ENCODE peak calls at places on chromosomes 7 and 10, in four cellular contexts. L is psoas muscle, P is adrenal gland, T is left ventricle myocardium inferior. S is an unnamed sample.
A peak's percentile ranks its signal among the peaks of the same experiment; 100 is the strongest.

GRCh38 chr7:4659551-4660286 is 22.4 kb upstream of the FOXK1 start:
- DNase-seq in L (no peak), P (no peak), T (no peak), S (peak; percentile 50)

GRCh38 chr7:152968003-152968402 is 208.5 kb downstream of the ACTR3B start:
- DNase-seq in L (no peak), T (no peak), P (no peak), S (no peak)

GRCh38 chr10:102222798-102223197 is 3.3 kb upstream of the ELOVL3 start:
- DNase-seq in L (no peak), T (no peak), P (no peak), S (no peak)

GRCh38 chr10:91901784-91902677 is 7.3 kb downstream of the FGFBP3 start:
- DNase-seq in L (no peak), T (no peak), P (peak; percentile 63), S (no peak)

GRCh38 chr10:113780681-113781250 is 29.3 kb downstream of the PLEKHS1 start:
- DNase-seq in P (no peak), L (no peak), T (no peak), S (no peak)

GRCh38 chr10:123142701-123143161 is 5.2 kb upstream of the HMX2 start:
- DNase-seq in T (no peak), P (no peak), L (no peak), S (no peak)

GRCh38 chr7:135271255-135271615 is 37.6 kb downstream of the STRA8 start:
- DNase-seq in P (peak; percentile 34), T (no peak), L (no peak), S (no peak)

GRCh38 chr7:76512941-76513816 is 2.8 kb downstream of the UPK3B start:
- DNase-seq in L (peak; percentile 58), P (peak; percentile 48), T (no peak), S (peak; percentile 53)

GRCh38 chr7:159060440-159060839 is 84.2 kb downstream of the VIPR2 start:
- DNase-seq in T (no peak), L (no peak), P (no peak), S (no peak)

GRCh38 chr7:107692501-107692900 is 31.9 kb downstream of the SLC26A4 start:
- DNase-seq in L (no peak), P (no peak), T (no peak), S (no peak)

GRCh38 chr10:96700477-96701099 is 19.7 kb downstream of the PIK3AP1 start:
- DNase-seq in L (no peak), T (peak; percentile 21), P (no peak), S (no peak)

GRCh38 chr10:102347236-102347828 is 48.2 kb upstream of the NFKB2 start:
- DNase-seq in T (peak; percentile 20), L (peak; percentile 76), P (peak; percentile 81), S (peak; percentile 64)

GRCh38 chr7:70779321-70779720 is 352.6 kb upstream of the GALNT17 start:
- DNase-seq in T (no peak), P (no peak), L (no peak), S (no peak)

GRCh38 chr10:810351-810846 is 120.9 kb upstream of the DIP2C start:
- DNase-seq in P (no peak), T (no peak), L (no peak), S (peak; percentile 27)

GRCh38 chr10:16967866-16968721 is 150.9 kb upstream of the RSU1 start:
- DNase-seq in P (peak; percentile 58), L (no peak), T (no peak), S (peak; percentile 6)

GRCh38 chr7:45920543-45921380 is at the start of gene IGFBP3:
- DNase-seq in L (peak; percentile 63), T (peak; percentile 60), P (no peak), S (peak; percentile 41)

GRCh38 chr7:78345979-78346378 is 547.4 kb downstream of the PHTF2 start:
- DNase-seq in L (no peak), P (no peak), T (no peak), S (no peak)

GRCh38 chr10:88385601-88386203 is 197.4 kb downstream of the RNLS start:
- DNase-seq in T (no peak), L (peak; percentile 54), P (peak; percentile 57), S (no peak)

GRCh38 chr7:130436253-130436652 is 4.6 kb downstream of the CEP41 start:
- DNase-seq in T (no peak), P (no peak), L (no peak), S (no peak)
- H3K27ac ChIP-seq in T (no peak overlapping the region), P (no peak overlapping the region), L (no peak overlapping the region), S (no peak overlapping the region)

GRCh38 chr10:85105614-85106013 is 777.2 kb downstream of the CCSER2 start:
- DNase-seq in L (no peak), T (no peak), P (no peak), S (no peak)
- TF ChIP-seq CTCF in L (no peak), T (peak; percentile 32), P (no peak), S (peak; percentile 64)

DNA sequence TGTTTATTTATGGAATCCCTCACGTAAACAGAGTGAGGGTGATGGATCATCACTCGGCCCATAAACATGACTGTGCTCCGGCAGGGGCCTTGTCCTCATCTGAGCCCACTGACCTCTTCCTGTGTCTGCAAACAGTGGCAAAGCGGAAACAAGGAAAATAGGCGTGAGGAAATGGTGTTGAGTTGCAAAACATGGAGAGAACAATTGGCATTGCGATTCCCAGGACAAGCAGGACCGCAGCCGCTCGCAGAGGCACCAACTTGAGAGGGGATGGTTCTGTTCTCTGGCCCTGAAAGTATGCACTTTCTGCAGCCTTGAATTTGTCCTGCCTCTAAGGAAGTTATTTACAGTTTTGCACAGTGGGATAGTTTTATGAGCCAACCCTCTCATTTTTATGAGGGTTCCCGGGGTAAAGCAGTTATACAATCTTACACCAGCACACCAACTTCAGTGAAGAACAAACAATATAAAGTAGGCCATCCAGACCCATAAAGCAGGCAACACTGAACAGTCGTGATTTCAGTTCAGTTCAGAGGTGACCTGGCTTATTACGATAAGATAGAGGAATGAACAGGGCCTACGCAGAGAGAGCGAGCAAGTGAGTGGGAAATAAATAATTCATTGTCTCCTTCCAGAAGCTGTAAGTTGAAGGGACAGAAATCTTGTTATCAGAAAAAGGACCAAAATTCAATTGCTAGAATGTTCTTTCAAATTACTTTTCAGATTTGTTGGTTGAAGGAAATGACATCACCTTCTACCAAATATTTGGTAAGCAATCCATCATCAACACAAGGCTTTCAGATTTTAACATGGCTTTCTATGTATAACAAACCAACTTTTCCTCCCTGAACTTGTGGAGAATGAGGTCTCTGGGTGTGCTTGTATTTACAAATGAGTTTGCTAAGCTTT is 248.2 kb upstream of the FZD8 start:
- DNase-seq in T (no peak), P (no peak), L (no peak), S (no peak)
- H3K27ac ChIP-seq in T (no peak overlapping the region), P (peak overlapping the region; percentile 30), L (no peak overlapping the region), S (peak overlapping the region; percentile 92)

DNA sequence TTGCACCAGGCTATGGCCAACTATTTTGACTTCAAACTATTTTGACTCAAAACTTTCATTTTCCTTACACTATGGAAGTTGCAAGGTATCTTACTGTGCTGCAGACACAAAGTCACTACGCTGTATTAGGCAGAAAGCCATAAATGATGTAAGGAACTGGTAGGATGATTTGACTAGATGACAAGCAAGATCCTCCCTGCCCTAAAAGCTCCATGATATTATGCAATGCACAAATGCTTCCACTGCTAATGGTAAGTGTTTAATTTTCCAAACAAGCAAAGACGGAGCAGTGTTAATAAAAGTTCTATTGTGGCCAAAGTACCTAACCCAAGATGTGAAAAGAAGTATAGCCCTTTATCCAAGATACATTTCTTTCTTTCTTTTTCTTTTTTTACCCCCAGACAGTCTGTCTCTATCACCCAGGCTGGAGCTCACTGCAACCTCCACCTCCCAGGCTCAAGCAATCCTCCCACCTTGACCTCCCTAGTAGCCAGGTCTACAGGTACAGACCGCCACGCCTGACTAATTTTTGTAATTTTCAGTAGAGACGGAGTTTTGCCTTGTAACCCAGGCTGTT is 98.2 kb downstream of the ANK3 start:
- DNase-seq in L (no peak), P (no peak), T (no peak), S (no peak)
- TF ChIP-seq CTCF in L (no peak), P (no peak), T (no peak), S (no peak)

GRCh38 chr10:95526066-95526465 is 35.1 kb downstream of the SORBS1 start:
- DNase-seq in P (no peak), T (no peak), L (no peak), S (no peak)

GRCh38 chr10:95525033-95525418 is 36.1 kb downstream of the SORBS1 start:
- DNase-seq in L (no peak), T (no peak), P (no peak), S (no peak)

GRCh38 chr10:95519132-95519487 is 42.1 kb downstream of the SORBS1 start:
- DNase-seq in P (no peak), L (no peak), T (peak; percentile 59), S (no peak)

GRCh38 chr10:95530021-95530420 is 31.1 kb downstream of the SORBS1 start:
- DNase-seq in P (no peak), T (no peak), L (no peak), S (no peak)

DNA sequence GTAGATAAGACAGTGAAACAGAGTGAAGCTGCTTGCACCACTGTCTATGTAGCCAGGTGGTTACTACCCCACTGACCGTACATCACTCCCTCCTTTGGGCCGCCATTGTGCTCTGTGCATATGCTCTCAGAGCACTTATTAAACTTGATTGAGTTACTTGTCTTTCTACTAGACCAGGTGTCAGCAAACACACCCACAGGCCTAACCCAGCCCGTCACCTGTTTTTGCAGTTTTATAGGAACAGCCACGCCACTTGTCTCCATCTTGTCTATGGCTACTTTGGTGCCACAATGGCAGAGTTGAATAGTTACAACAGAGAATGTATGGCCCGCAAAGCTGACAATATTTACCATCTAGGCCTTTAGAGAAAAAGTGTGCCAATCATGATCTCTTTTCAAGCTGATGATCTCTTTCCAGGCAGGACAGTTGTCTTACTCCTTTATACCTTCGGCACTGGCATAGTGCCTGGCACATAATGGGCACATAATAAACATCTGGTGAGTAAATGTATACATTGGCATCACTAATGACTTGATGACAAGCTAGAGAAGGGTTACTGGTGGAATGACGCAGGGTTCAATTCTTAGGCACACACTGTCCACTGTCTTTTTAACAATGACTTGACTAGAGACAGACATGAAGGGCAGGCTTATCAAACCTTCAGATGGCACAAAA is 36.7 kb downstream of the SORBS1 start:
- DNase-seq in P (no peak), T (no peak), L (no peak), S (no peak)
- H3K27ac ChIP-seq in P (no peak overlapping the region), T (peak overlapping the region; percentile 87), L (peak overlapping the region; percentile 75), S (no peak overlapping the region)

GRCh38 chr10:48697091-48697490 is 12.4 kb downstream of the WDFY4 start:
- DNase-seq in P (no peak), T (no peak), L (no peak), S (no peak)

GRCh38 chr10:48695636-48696534 is 11.2 kb downstream of the WDFY4 start:
- DNase-seq in P (no peak), L (no peak), T (no peak), S (no peak)

GRCh38 chr10:48694371-48695030 is 9.8 kb downstream of the WDFY4 start:
- DNase-seq in T (no peak), P (no peak), L (no peak), S (no peak)

GRCh38 chr10:48697821-48698764 is 13.4 kb downstream of the WDFY4 start:
- DNase-seq in P (no peak), T (no peak), L (no peak), S (no peak)

DNA sequence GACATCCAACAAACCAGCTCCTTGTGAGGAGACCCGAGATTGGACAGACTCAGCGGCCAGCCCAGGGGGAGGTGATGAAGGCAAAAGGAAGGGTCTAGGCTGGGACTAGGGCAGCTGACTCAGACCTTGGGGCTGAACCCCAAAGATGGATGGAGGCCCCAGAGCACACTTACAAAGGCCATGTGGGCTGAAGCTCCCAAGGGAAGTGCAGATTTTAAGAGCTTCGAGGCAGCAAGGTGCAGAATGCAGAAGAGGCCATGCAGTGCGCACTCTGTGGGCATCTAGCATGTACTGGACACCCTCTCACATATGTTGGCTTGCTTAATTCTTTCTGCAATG is 11.8 kb downstream of the WDFY4 start:
- DNase-seq in L (no peak), T (no peak), P (no peak), S (no peak)
- TF ChIP-seq CTCF in L (no peak), T (no peak), P (no peak), S (no peak)

S was measured in WERI-Rb-1.